ENCODE peak calls at places on chromosomes 5 and 9, in nine cellular contexts. K is Peyer's patch, Q is stomach, B is IMR-90, Y is body of pancreas, J is right lobe of liver, A is ovary, C is H54, W is adrenal gland. I is an unnamed sample.

GRCh38 chr5:26660116-26660515 is 378.3 kb downstream of the CDH9 start:
- DNase-seq in K (no peak), C (no peak), W (no peak), J (no peak), Q (no peak), A (no peak), Y (no peak), B (no peak), I (no peak)

GRCh38 chr9:122080986-122081385 is 12.1 kb downstream of the TTLL11 start:
- DNase-seq in A (no peak), B (peak), W (no peak), Q (no peak), K (no peak), Y (no peak), J (no peak), C (no peak), I (no peak)

GRCh38 chr5:155380480-155380879 is 366.9 kb downstream of the KIF4B start:
- DNase-seq in Q (no peak), J (no peak), A (no peak), K (no peak), Y (no peak), C (no peak), W (no peak), B (no peak), I (no peak)

GRCh38 chr5:27784317-27784716 is 745.9 kb upstream of the CDH9 start:
- DNase-seq in A (no peak), K (no peak), B (no peak), W (no peak), J (no peak), C (no peak), Y (no peak), Q (no peak), I (no peak)

GRCh38 chr9:29861803-29862202 is 2288.5 kb upstream of the C9orf72 start:
- DNase-seq in Q (no peak), B (no peak), C (no peak), A (no peak), J (no peak), Y (no peak), K (no peak), W (no peak), I (no peak)

GRCh38 chr5:109784687-109785086 is 95.0 kb downstream of the MAN2A1 start:
- DNase-seq in Q (no peak), A (no peak), C (no peak), B (peak), K (no peak), J (no peak), W (no peak), Y (no peak), I (no peak)

GRCh38 chr9:82492274-82492673 is 503.7 kb downstream of the SPATA31D1 start:
- DNase-seq in K (no peak), Q (no peak), B (no peak), C (no peak), Y (no peak), W (no peak), J (no peak), A (no peak), I (no peak)

GRCh38 chr5:172603425-172603824 is 37.6 kb upstream of the NEURL1B start:
- DNase-seq in B (peak), C (no peak), J (no peak), W (no peak), K (no peak), Q (no peak), A (no peak), Y (no peak), I (no peak)

GRCh38 chr5:98775246-98775961 is 1.9 kb downstream of the RGMB start:
- DNase-seq in A (no peak), Y (no peak), B (no peak), Q (no peak), K (no peak), W (no peak), J (no peak), C (no peak), I (no peak)

GRCh38 chr9:14992516-14992915 is 82.3 kb upstream of the FREM1 start:
- DNase-seq in J (no peak), Q (no peak), C (no peak), W (no peak), Y (no peak), K (no peak), B (no peak), A (no peak), I (no peak)

GRCh38 chr9:108786756-108787663 is 68.8 kb downstream of the ACTL7B start:
- DNase-seq in J (no peak), C (peak), A (no peak), Y (peak), B (peak), K (no peak), W (no peak), Q (no peak), I (no peak)

DNA sequence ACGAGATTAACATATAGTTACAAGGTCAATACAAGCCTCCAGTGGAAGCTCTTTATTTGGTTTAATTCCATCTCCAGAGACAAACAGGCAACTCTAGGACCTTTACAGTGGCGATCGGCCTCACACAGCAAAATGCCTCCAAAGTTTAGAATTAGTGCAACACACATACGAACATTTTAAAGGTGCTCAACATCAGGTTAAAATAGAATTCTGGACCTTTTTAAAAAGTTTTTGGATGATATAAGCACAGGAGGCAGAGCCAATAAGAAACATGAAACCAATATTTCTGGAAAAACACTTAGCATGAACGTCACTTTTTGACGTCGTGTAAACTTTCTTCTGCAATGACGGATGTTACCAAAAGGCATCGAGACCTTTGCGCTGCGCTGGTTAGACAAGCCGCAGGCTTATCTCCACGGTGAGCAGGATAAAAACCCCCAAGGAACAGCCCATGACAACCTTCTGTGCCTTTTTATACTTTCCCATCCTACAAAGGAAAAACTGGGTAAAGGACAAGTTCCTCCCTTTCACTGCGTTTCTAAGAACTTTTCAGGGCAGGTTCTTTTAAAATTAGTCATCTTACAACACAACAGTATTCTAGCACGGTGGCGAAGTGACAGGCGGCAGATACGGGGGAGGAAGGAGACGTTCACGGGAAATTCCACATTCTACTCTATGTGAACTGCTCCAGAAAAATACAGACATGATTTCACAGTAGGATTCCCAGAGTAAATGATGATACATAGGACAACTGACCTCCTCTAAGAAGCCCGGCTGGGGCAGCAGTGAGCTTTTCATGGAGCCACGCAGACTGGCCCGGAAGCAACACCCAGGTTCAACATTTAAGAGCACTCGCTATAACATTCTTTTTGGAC is 52.2 kb downstream of the USP20 start:
- DNase-seq in Q (no peak), W (no peak), B (peak), Y (no peak), A (no peak), C (no peak), K (peak), J (no peak), I (no peak)
- TF ChIP-seq POLR2A in Q (no peak), W (no peak), B (peak), Y (no peak), A (no peak), C (no peak), K (no peak), J (no peak), I (no peak)

GRCh38 chr9:72315510-72316287 is 49.3 kb downstream of the ZFAND5 start:
- DNase-seq in Q (peak), A (peak), B (peak), C (peak), K (no peak), Y (peak), W (no peak), J (no peak), I (peak)
- TF ChIP-seq POLR2A in Q (no peak), A (no peak), B (no peak), C (no peak), K (no peak), Y (no peak), W (no peak), J (no peak), I (no peak)

DNA sequence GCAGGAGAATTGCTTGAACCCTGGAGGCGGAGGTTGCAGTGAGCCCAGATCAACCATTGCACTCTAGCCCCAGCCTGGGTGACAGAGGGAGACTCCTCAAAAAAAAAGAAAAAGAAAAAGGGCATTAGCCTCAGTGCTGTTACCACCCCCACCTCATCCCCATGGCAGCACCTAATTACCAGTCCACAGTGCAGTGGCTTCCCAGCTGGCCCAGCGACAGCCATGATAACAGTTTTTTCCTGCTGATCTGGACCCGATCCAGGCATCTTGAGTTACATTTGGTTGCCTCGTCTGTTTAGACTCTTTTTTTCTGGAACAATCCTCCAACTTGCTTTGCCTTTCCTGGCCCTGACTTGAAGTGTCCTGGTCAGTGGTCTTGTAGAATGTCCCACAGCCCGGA is 24.4 kb downstream of the NCS1 start:
- DNase-seq in B (peak), K (no peak), W (peak), A (no peak), J (no peak), Y (peak), Q (peak), C (no peak), I (no peak)
- TF ChIP-seq POLR2A in B (no peak), K (no peak), W (no peak), A (no peak), J (no peak), Y (no peak), Q (no peak), C (no peak), I (no peak)

GRCh38 chr9:94167055-94167346 is 82.7 kb downstream of the PTPDC1 start:
- DNase-seq in B (no peak), Q (no peak), C (no peak), J (no peak), K (no peak), A (no peak), Y (no peak), W (no peak), I (no peak)
- TF ChIP-seq POLR2A in B (no peak), Q (no peak), C (no peak), J (peak), K (peak), A (no peak), Y (no peak), W (peak), I (no peak)

DNA sequence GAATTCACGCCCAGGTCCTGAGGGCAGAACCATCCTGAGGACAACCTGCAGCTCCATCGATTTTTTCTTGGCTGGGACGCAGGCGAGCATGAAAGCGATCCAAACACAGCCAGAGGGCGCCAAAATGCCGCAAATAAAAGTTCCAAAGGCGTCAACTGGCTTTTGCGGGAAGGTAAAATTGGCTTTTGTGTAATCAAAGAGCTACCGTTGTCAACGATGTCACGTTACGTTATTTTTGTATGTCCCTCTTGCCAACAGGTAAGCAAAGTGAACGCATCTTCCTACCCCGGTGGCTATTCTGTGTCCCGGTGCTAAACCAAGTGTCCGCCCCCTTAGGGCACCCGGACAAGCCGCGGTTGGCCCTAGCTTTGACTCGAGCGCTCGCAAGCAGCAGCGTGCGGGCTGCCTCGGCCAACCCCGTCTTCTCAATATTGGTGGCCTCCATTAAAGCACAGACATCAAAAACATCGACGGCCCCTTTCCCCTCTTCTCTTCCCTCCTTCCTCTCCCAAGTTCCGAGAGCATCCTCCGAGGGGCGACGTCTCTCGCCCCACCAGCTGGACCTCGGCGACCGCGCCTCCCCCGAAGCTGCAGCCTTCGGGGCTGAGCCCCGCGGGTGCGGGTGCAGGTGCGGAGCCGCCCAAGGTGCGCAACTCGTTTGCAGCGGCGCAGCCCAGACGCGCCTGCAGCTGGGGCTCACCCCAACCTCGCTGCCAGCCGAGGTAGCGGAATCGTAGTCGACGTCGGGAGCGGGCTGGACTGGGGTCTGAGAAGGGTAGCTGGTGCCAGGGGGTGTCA is 1.1 kb upstream of the BASP1 start:
- DNase-seq in Y (peak), Q (peak), C (peak), B (peak), K (peak), J (peak), A (peak), W (peak), I (peak)
- TF ChIP-seq POLR2A in Y (no peak), Q (no peak), C (no peak), B (no peak), K (no peak), J (no peak), A (no peak), W (no peak), I (no peak)

GRCh38 chr9:136831720-136832104 is 10.6 kb upstream of the AJM1 start:
- DNase-seq in C (no peak), B (no peak), K (no peak), A (peak), Q (no peak), Y (no peak), J (no peak), W (no peak), I (no peak)
- TF ChIP-seq POLR2A in C (no peak), B (no peak), K (no peak), A (no peak), Q (no peak), Y (no peak), J (no peak), W (no peak), I (no peak)

GRCh38 chr5:139659673-139660072 is 11.5 kb downstream of the CXXC5 start:
- DNase-seq in W (no peak), Y (no peak), A (no peak), K (no peak), C (no peak), Q (no peak), J (no peak), B (no peak), I (no peak)

GRCh38 chr5:139658501-139658927 is 10.4 kb downstream of the CXXC5 start:
- DNase-seq in Y (peak), A (no peak), Q (no peak), W (no peak), J (no peak), B (peak), C (no peak), K (no peak), I (no peak)

GRCh38 chr5:139658928-139659667 is 10.9 kb downstream of the CXXC5 start:
- DNase-seq in B (peak), Q (peak), J (no peak), W (peak), A (no peak), K (no peak), C (peak), Y (peak), I (no peak)

GRCh38 chr5:139660916-139661814 is 13.0 kb downstream of the CXXC5 start:
- DNase-seq in K (peak), B (peak), W (peak), A (peak), Q (peak), C (peak), Y (peak), J (peak), I (peak)

DNA sequence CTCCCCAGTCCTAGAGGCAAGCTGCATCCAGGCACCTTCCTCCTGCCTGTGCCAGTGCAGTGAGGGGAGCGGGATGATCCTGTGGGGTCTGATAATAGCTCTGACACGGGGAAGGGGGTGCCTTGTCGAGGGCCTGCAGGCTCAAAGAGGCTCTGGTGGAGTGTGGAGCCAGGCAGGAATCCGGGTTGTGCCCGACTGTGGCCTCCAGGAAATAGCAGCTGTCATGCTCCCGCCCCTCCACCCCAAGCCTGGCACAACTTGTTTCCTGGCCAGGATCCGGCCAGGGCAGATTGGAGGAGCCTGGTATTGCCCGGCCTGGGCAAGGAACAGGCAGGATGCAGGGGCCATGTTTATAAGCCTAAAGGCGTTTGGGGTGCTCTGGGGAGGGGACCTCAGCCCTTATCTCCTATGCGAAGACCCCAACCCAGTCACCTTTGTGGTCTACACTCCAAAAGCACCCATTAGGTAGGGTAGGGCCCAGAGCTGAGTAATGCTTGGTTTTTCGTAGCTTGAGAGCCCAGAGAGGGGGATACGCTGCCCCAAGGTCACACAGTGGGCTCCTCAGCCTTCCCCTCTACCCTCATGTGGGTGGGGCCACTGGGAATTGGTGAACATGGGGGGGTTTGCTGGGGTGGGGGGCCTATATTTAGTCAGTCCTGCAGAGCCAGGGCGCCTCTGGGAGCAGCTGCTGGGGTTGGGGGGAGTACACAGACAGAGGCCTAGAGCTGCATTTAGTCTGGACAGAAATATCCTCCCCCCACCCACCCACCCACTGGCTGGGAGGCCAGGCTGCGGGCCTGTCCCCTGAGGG is 12.2 kb downstream of the CXXC5 start:
- DNase-seq in Y (peak), W (peak), J (peak), K (no peak), B (no peak), A (no peak), Q (peak), C (peak), I (peak)
- TF ChIP-seq POLR2A in Y (peak), W (peak), J (peak), K (no peak), B (no peak), A (no peak), Q (no peak), C (peak), I (no peak)